ENCODE peak calls at places on chromosome 20, in four cellular contexts. One of them, this sample, is unnamed.

GRCh38 chr20:54848262-54848661 is 372.9 kb downstream of the DOK5 start:
- DNase-seq in K562: no peak
- DNase-seq in A549: no peak
- DNase-seq in endothelial cell of umbilical vein: no peak
- DNase-seq in this sample: no peak

GRCh38 chr20:2984956-2985661 is 58.3 kb upstream of the GNRH2 start:
- DNase-seq in K562: no peak
- DNase-seq in A549: no peak
- DNase-seq in endothelial cell of umbilical vein: peak; percentile 8
- DNase-seq in this sample: peak; percentile 11

GRCh38 chr20:58634818-58635665 is 16.0 kb upstream of the STX16 start:
- DNase-seq in K562: peak; percentile 60
- DNase-seq in A549: no peak
- DNase-seq in endothelial cell of umbilical vein: no peak
- DNase-seq in this sample: no peak

GRCh38 chr20:52191132-52191435 is 495 bp downstream of the ZFP64 start:
- DNase-seq in K562: no peak
- DNase-seq in A549: peak; percentile 28
- DNase-seq in endothelial cell of umbilical vein: no peak
- DNase-seq in this sample: no peak

GRCh38 chr20:64164123-64164836 is at the start of gene MYT1:
- DNase-seq in K562: no peak
- DNase-seq in A549: no peak
- DNase-seq in endothelial cell of umbilical vein: no peak
- DNase-seq in this sample: no peak

GRCh38 chr20:59171986-59172385 is 8.4 kb downstream of the ZNF831 start:
- DNase-seq in K562: no peak
- DNase-seq in A549: no peak
- DNase-seq in endothelial cell of umbilical vein: no peak
- DNase-seq in this sample: no peak

GRCh38 chr20:32674362-32674789 is 635 bp upstream of the C20orf203 start:
- DNase-seq in K562: peak; percentile 78
- DNase-seq in A549: peak; percentile 80
- DNase-seq in endothelial cell of umbilical vein: peak; percentile 69
- DNase-seq in this sample: peak; percentile 92

GRCh38 chr20:49853640-49854039 is 41.0 kb downstream of the SLC9A8 start:
- DNase-seq in K562: no peak
- DNase-seq in A549: no peak
- DNase-seq in endothelial cell of umbilical vein: peak; percentile 61
- DNase-seq in this sample: no peak

GRCh38 chr20:5191829-5192569 is 65.2 kb downstream of the CDS2 start:
- DNase-seq in K562: peak; percentile 54
- DNase-seq in A549: peak; percentile 89
- DNase-seq in endothelial cell of umbilical vein: peak; percentile 79
- DNase-seq in this sample: peak; percentile 83

GRCh38 chr20:25012616-25013189 is 20.2 kb upstream of the APMAP start:
- DNase-seq in K562: no peak
- DNase-seq in A549: no peak
- DNase-seq in endothelial cell of umbilical vein: no peak
- DNase-seq in this sample: no peak

GRCh38 chr20:37757550-37757949 is 63.7 kb downstream of the CTNNBL1 start:
- DNase-seq in K562: no peak
- DNase-seq in A549: no peak
- DNase-seq in endothelial cell of umbilical vein: no peak
- DNase-seq in this sample: peak; percentile 3

GRCh38 chr20:18314786-18315406 is 26.6 kb downstream of the ZNF133 start:
- DNase-seq in K562: no peak
- DNase-seq in A549: peak; percentile 22
- DNase-seq in endothelial cell of umbilical vein: no peak
- DNase-seq in this sample: no peak

GRCh38 chr20:36092424-36093024 is 62.0 kb upstream of the EPB41L1 start:
- DNase-seq in K562: peak; percentile 77
- DNase-seq in A549: no peak
- DNase-seq in endothelial cell of umbilical vein: peak; percentile 14
- DNase-seq in this sample: peak; percentile 41

GRCh38 chr20:32790751-32791057 is 28.5 kb downstream of the DNMT3B start:
- DNase-seq in K562: no peak
- DNase-seq in A549: no peak
- DNase-seq in endothelial cell of umbilical vein: no peak
- DNase-seq in this sample: no peak

GRCh38 chr20:9903048-9903651 is 64.3 kb upstream of the PAK5 start:
- DNase-seq in K562: no peak
- DNase-seq in A549: peak; percentile 18
- DNase-seq in endothelial cell of umbilical vein: peak; percentile 11
- DNase-seq in this sample: peak; percentile 23

GRCh38 chr20:39333211-39333610 is 371.1 kb downstream of the DHX35 start:
- DNase-seq in K562: no peak
- DNase-seq in A549: no peak
- DNase-seq in endothelial cell of umbilical vein: no peak
- DNase-seq in this sample: no peak
- TF ChIP-seq MAX in K562: no peak
- TF ChIP-seq MAX in A549: no peak
- TF ChIP-seq MAX in endothelial cell of umbilical vein: no peak
- TF ChIP-seq MAX in this sample: no peak

GRCh38 chr20:62595491-62595890 is 46.8 kb upstream of the SLCO4A1 start:
- DNase-seq in K562: peak; percentile 66
- DNase-seq in A549: peak; percentile 81
- DNase-seq in endothelial cell of umbilical vein: peak; percentile 69
- DNase-seq in this sample: peak; percentile 34
- TF ChIP-seq POLR2A in K562: no peak
- TF ChIP-seq POLR2A in A549: no peak
- TF ChIP-seq POLR2A in endothelial cell of umbilical vein: no peak
- TF ChIP-seq POLR2A in this sample: no peak

DNA sequence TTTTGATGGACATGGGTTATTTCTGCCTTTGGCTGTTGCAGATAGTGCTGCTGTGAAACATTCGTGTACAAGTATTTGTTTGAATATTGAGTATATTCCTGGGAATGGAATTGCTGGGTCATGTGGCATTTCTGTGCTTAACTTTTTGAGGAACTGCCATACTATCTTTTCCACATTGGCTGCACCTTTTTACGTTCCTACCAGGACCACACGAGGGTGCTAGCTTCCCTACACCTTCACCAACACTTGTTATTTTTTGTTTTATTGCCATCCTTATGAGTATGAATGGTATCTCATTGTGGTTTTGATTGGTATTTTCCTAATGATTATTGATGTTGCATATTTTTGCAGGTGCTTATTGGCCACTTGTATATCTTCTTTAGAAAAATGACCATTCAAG is 47.8 kb upstream of the PLCG1 start:
- DNase-seq in K562: no peak
- DNase-seq in A549: no peak
- DNase-seq in endothelial cell of umbilical vein: no peak
- DNase-seq in this sample: no peak
- TF ChIP-seq CTCF in K562: peak; percentile 16
- TF ChIP-seq CTCF in A549: no peak
- TF ChIP-seq CTCF in endothelial cell of umbilical vein: no peak
- TF ChIP-seq CTCF in this sample: peak; percentile 11

DNA sequence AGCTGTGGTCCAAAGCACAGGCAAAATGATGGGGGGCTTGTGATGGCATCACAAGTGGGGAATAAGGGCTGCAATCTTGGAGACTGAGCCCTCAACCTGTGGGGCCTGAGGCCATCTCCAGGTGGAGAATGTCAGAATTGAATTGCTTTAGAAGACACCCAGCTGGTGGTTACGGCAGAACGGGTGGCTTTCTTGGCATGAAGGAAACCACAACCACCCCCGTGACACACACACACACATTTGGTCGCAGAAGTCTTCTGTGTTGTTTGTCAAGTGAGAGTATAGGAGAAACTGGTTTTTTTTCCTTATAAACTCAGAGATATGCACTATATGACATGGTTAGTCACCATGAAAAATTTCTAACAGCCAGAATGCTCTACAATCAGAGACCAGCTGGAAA is 139.5 kb upstream of the CDH4 start:
- DNase-seq in K562: no peak
- DNase-seq in A549: no peak
- DNase-seq in endothelial cell of umbilical vein: no peak
- DNase-seq in this sample: no peak
- TF ChIP-seq MAX in K562: no peak
- TF ChIP-seq MAX in A549: no peak
- TF ChIP-seq MAX in endothelial cell of umbilical vein: no peak
- TF ChIP-seq MAX in this sample: no peak

DNA sequence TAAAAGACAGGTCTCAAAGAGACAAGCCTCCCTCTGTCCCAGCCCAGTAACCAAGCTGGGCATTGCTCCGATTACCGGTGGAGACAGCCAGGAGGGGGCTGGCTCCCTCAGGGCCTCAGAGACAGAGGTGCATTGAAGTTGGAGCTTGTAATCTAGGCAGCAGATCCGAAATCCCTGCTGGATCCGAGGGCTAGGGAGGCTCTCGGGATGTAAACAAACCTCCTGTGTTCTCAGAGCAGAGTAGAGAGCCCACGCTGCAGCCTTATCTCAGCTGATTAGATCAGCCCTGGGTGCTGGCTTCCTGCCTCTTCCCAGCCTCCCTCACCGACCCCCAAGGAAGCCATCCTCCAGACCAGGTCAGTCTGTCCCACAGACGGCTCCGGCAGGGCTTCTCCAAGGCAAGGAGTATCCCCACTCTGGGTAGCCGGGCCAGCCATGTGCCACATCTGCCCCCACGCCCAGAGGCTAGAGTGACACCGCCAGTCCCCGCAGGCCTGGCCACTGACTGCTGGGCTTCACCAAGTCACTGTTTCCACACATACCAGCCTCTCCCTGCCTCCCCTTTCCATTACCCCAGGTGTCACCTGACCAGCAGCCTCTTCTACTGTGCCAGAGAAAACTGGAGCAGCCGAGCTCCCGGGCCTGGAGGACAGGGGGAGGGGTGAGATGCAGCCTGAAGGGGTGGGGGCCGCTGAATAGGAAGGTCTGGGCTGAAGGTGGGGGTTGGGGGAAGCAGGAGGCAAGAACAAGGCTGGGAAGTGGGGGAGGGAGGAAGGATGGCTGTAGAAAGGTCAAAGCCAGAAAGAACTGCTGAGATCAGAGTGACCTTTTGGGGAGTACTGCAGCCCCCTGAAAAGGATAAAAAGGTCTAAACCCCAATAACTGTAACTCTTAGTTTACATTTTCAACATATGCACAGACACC is 6.0 kb downstream of the SDC4 start:
- DNase-seq in K562: peak; percentile 53
- DNase-seq in A549: no peak
- DNase-seq in endothelial cell of umbilical vein: peak; percentile 50
- DNase-seq in this sample: no peak
- TF ChIP-seq POLR2A in K562: no peak
- TF ChIP-seq POLR2A in A549: no peak
- TF ChIP-seq POLR2A in endothelial cell of umbilical vein: no peak
- TF ChIP-seq POLR2A in this sample: no peak

GRCh38 chr20:17281478-17281877 is 54.6 kb downstream of the PCSK2 start:
- DNase-seq in K562: peak; percentile 10
- DNase-seq in A549: no peak
- DNase-seq in endothelial cell of umbilical vein: no peak
- DNase-seq in this sample: peak; percentile 36
- TF ChIP-seq CTCF in K562: peak; percentile 38
- TF ChIP-seq CTCF in A549: peak; percentile 46
- TF ChIP-seq CTCF in endothelial cell of umbilical vein: peak; percentile 11
- TF ChIP-seq CTCF in this sample: peak; percentile 80

GRCh38 chr20:48807051-48807450 is 20.7 kb downstream of the PREX1 start:
- DNase-seq in K562: no peak
- DNase-seq in A549: no peak
- DNase-seq in endothelial cell of umbilical vein: no peak
- DNase-seq in this sample: no peak

GRCh38 chr20:48808382-48809034 is 19.3 kb downstream of the PREX1 start:
- DNase-seq in K562: no peak
- DNase-seq in A549: no peak
- DNase-seq in endothelial cell of umbilical vein: no peak
- DNase-seq in this sample: no peak

GRCh38 chr20:48805286-48805685 is 22.5 kb downstream of the PREX1 start:
- DNase-seq in K562: no peak
- DNase-seq in A549: no peak
- DNase-seq in endothelial cell of umbilical vein: no peak
- DNase-seq in this sample: no peak

GRCh38 chr20:48809672-48810071 is 18.1 kb downstream of the PREX1 start:
- DNase-seq in K562: no peak
- DNase-seq in A549: no peak
- DNase-seq in endothelial cell of umbilical vein: no peak
- DNase-seq in this sample: peak; percentile 46

DNA sequence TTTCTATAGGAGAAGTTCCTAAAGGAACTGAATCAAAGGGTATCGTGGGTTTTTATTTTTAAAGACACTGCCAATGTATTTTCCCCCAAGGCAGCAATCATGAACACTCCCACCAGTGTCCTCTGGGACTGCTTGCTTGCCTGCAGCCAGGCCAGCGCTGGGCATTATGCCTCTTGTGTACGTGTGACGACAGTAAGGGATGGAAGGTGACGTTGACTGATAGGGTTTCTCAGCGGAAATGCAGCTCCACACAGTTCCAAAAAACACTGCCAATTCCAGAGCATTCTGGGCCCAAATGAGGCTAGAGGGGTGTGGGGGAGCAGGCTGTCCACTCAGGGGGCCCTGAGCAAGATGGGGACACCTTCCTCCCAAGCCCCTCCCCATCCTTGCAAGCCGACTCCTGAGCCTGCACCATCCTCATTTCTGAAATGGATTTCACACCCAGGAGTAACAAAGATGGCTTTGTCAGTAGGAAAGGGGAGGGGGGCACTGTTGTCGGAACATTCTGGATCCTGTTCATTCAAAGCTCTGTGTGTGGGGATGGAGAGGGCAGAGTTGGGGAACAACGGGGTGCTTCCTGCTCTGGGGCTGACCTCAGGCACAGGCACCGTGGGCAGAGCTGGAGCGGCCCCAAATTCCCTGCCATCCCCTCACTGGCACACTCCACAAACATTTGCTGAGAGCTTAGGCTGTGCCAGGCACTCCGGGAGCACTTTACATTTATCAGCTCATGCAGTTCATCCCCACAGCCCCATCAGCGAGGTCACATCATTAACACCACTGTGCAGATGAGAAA is 20.0 kb downstream of the PREX1 start:
- DNase-seq in K562: no peak
- DNase-seq in A549: no peak
- DNase-seq in endothelial cell of umbilical vein: no peak
- DNase-seq in this sample: no peak
- TF ChIP-seq MAX in K562: no peak
- TF ChIP-seq MAX in A549: no peak
- TF ChIP-seq MAX in endothelial cell of umbilical vein: no peak
- TF ChIP-seq MAX in this sample: no peak

This sample was measured in NB4.